ENCODE peak calls at places on chromosomes 4 and X, in six cellular contexts. Q is psoas muscle; K is fibroblast of lung; M is breast epithelium; Z is naive thymus-derived CD4-positive, alpha-beta T cell; T is Panc1. L is an unnamed sample. For H3K36me3, the result is how much of the 10 kb centered on the place peaks cover.

GRCh38 chr4:188869581-188869980 is 730.3 kb downstream of the TRIML1 start:
- DNase-seq in Q (no peak), K (peak), M (no peak), Z (no peak), T (no peak), L (no peak)

GRCh38 chr4:90318208-90318607 is 191.0 kb downstream of the CCSER1 start:
- DNase-seq in Q (no peak), K (peak), M (no peak), Z (no peak), T (peak), L (no peak)

GRCh38 chr4:86653237-86653865 is 59.2 kb downstream of the PTPN13 start:
- DNase-seq in Q (no peak), K (no peak), M (no peak), Z (no peak), T (no peak), L (no peak)

GRCh38 chr4:157014621-157015591 is 43.3 kb upstream of the PDGFC start:
- DNase-seq in Q (no peak), K (peak), M (no peak), Z (no peak), T (no peak), L (no peak)

GRCh38 chr4:181281451-181281850 is 961.8 kb upstream of the TENM3 start:
- DNase-seq in Q (no peak), K (no peak), M (no peak), Z (no peak), T (no peak), L (no peak)

GRCh38 chr4:8008391-8008790 is 68.7 kb upstream of the AFAP1 start:
- DNase-seq in Q (no peak), K (no peak), M (no peak), Z (no peak), T (no peak), L (no peak)

GRCh38 chr4:147516133-147516532 is 35.2 kb downstream of the EDNRA start:
- DNase-seq in Q (no peak), K (no peak), M (no peak), Z (no peak), T (no peak), L (no peak)

GRCh38 chrX:109936598-109936997 is 66.3 kb upstream of the TMEM164 start:
- DNase-seq in Q (no peak), K (no peak), M (no peak), Z (no peak), T (no peak), L (no peak)

GRCh38 chr4:123787710-123788109 is 391.1 kb downstream of the SPRY1 start:
- DNase-seq in Q (no peak), K (no peak), M (no peak), Z (no peak), T (no peak), L (no peak)

GRCh38 chr4:41067369-41067768 is 147.0 kb downstream of the APBB2 start:
- DNase-seq in Q (no peak), K (peak), M (no peak), Z (no peak), T (no peak), L (no peak)

GRCh38 chr4:16264798-16265197 is 38.5 kb upstream of the TAPT1 start:
- DNase-seq in Q (no peak), K (peak), M (no peak), Z (peak), T (no peak), L (no peak)

GRCh38 chr4:73918058-73918457 is 48.9 kb downstream of the CXCL1 start:
- DNase-seq in Q (no peak), K (no peak), M (no peak), Z (no peak), T (no peak), L (no peak)

GRCh38 chrX:46446727-46447378 is 98.4 kb downstream of the ZNF674 start:
- DNase-seq in Q (peak), K (peak), M (peak), Z (peak), T (peak), L (peak)

GRCh38 chr4:31949045-31949444 is 1228.9 kb downstream of the PCDH7 start:
- DNase-seq in Q (no peak), K (no peak), M (no peak), Z (no peak), T (no peak), L (no peak)

GRCh38 chr4:185665655-185666054 is 130.3 kb upstream of the PDLIM3 start:
- DNase-seq in Q (no peak), K (no peak), M (no peak), Z (no peak), T (no peak), L (no peak)

GRCh38 chrX:24097741-24098140 is 43.0 kb downstream of the EIF2S3 start:
- DNase-seq in Q (no peak), K (peak), M (no peak), Z (no peak), T (no peak), L (no peak)

GRCh38 chr4:110902500-110902899 is 279.6 kb upstream of the PITX2 start:
- DNase-seq in Q (no peak), K (no peak), M (no peak), Z (no peak), T (no peak), L (no peak)

GRCh38 chr4:8164194-8164565 is 5.6 kb upstream of the ABLIM2 start:
- DNase-seq in Q (peak), K (no peak), M (no peak), Z (no peak), T (no peak), L (no peak)

GRCh38 chr4:153114771-153115321 is 89.4 kb upstream of the TRIM2 start:
- DNase-seq in Q (no peak), K (peak), M (no peak), Z (peak), T (peak), L (no peak)

GRCh38 chr4:105551968-105552746 is at the start of gene ARHGEF38:
- DNase-seq in Q (no peak), K (peak), M (peak), Z (no peak), T (no peak), L (no peak)

GRCh38 chrX:36218801-36219200 is 299.3 kb downstream of the CFAP47 start:
- DNase-seq in Q (no peak), K (no peak), M (no peak), Z (no peak), T (no peak), L (no peak)

GRCh38 chr4:26413595-26413994 is 76.7 kb downstream of the CCKAR start:
- DNase-seq in Q (no peak), K (no peak), M (no peak), Z (no peak), T (no peak), L (no peak)

GRCh38 chr4:175339100-175339707 is 421.0 kb downstream of the ADAM29 start:
- DNase-seq in Q (no peak), K (peak), M (no peak), Z (no peak), T (no peak), L (no peak)

GRCh38 chr4:3872834-3873313 is 106.7 kb downstream of the ADRA2C start:
- DNase-seq in Q (no peak), K (no peak), M (no peak), Z (no peak), T (no peak), L (no peak)

GRCh38 chr4:57404463-57404862 is 294.3 kb upstream of the IGFBP7 start:
- DNase-seq in Q (no peak), K (no peak), M (no peak), Z (no peak), T (no peak), L (no peak)

GRCh38 chrX:110226931-110227330 is 91.0 kb downstream of the AMMECR1 start:
- DNase-seq in Q (no peak), K (no peak), M (no peak), Z (no peak), T (no peak), L (no peak)

GRCh38 chr4:138821321-138821720 is 194.3 kb upstream of the NOCT start:
- DNase-seq in Q (no peak), K (no peak), M (no peak), Z (no peak), T (no peak), L (no peak)

GRCh38 chrX:136046295-136046894 is 61.2 kb downstream of the SLC9A6 start:
- DNase-seq in Q (no peak), K (peak), M (no peak), Z (no peak), T (no peak), L (no peak)
- H3K27ac ChIP-seq in Q (no peak), K (no peak), M (no peak), Z (no peak), T (no peak), L (no peak)

DNA sequence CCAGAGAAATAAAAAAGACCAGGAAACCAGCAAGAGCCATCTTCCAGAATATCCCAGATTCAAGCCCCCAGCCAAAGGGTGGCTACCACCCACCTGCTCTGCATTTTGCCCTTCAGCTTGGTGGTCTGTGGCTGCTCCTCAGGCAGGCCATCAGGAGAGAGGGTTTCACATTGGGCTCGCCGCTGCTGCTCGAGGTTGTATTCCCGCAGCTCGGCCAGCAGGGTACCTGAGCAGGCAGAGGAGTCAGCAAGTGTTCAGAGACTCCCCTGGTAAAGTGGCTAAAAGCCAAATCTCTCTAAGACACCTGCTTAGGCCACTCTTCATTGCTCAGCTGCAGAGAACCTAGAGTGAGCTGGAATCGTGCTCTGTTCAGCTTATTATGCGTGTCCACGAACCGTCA is 110.8 kb upstream of the HSD17B10 start:
- DNase-seq in Q (no peak), K (no peak), M (no peak), Z (no peak), T (no peak), L (no peak)
- H3K36me3 ChIP-seq in Q (half or more), K (under half), M (under half), Z (half or more), T (under half), L (under half)

GRCh38 chr4:187004628-187005027 is 281.0 kb upstream of the FAT1 start:
- DNase-seq in Q (no peak), K (no peak), M (no peak), Z (no peak), T (no peak), L (no peak)

GRCh38 chr4:186999676-187000075 is 276.0 kb upstream of the FAT1 start:
- DNase-seq in Q (no peak), K (no peak), M (no peak), Z (no peak), T (no peak), L (no peak)

GRCh38 chr4:187006189-187006618 is 282.5 kb upstream of the FAT1 start:
- DNase-seq in Q (no peak), K (peak), M (no peak), Z (no peak), T (no peak), L (no peak)

GRCh38 chr4:187000281-187000680 is 276.6 kb upstream of the FAT1 start:
- DNase-seq in Q (no peak), K (no peak), M (no peak), Z (no peak), T (no peak), L (no peak)
- H3K27ac ChIP-seq in Q (no peak), K (no peak), M (no peak), Z (no peak), T (no peak), L (no peak)

DNA sequence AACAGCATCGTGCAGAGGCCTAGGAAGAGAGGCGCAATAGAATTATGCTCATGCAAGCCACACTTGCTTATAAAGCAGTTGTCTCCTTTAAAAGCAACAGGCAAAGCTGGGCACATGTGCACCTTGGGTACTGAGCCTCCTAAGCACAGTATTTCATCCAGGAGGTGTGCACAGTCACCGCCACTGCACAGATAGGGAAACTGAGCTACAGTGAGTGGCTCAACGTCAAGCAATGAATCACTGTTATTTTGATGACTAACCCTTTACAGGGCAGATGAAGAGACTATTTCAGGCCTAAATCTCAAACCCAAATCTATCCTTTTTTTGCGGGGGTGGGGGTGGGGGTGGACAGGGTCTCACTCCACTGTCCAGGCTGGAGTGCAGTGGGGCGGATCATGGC is 42.3 kb downstream of the BCOR start:
- DNase-seq in Q (no peak), K (no peak), M (no peak), Z (no peak), T (no peak), L (no peak)
- H3K36me3 ChIP-seq in Q (half or more), K (under half), M (under half), Z (half or more), T (under half), L (under half)

GRCh38 chr4:82892467-82892802 is 1.5 kb upstream of the SEC31A start:
- DNase-seq in Q (no peak), K (no peak), M (no peak), Z (no peak), T (no peak), L (no peak)
- H3K27ac ChIP-seq in Q (no peak), K (peak), M (no peak), Z (peak), T (peak), L (peak)

GRCh38 chr4:6620891-6621555 is 19.5 kb upstream of the MRFAP1 start:
- DNase-seq in Q (no peak), K (no peak), M (no peak), Z (no peak), T (no peak), L (no peak)

GRCh38 chr4:6621556-6621927 is 18.9 kb upstream of the MRFAP1 start:
- DNase-seq in Q (no peak), K (no peak), M (no peak), Z (no peak), T (no peak), L (no peak)

GRCh38 chr4:6619116-6619465 is 21.4 kb upstream of the MRFAP1 start:
- DNase-seq in Q (no peak), K (no peak), M (no peak), Z (no peak), T (no peak), L (no peak)

GRCh38 chr4:6619466-6620255 is 20.8 kb upstream of the MRFAP1 start:
- DNase-seq in Q (no peak), K (no peak), M (no peak), Z (no peak), T (no peak), L (no peak)

DNA sequence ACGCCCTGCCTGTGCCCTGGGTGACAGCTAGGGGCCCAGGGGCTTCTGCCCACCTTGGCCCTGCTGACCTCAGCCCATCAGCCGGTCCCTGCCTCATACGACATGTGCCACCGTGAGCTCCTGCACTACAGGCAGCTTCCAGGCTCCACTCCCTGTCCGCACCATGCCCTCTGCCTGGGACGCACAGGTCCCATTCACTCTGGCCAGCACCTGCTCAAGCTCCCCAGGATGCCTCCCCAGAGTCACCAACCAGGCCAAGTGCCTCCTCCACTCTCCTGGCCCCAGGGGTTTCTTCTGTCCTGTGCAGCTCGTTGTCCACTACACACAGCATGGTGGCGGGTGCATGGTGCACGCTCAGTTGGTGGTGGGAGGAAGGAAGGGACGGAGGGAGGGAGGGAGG is 20.2 kb upstream of the MRFAP1 start:
- DNase-seq in Q (no peak), K (no peak), M (no peak), Z (no peak), T (no peak), L (no peak)
- H3K36me3 ChIP-seq in Q (under half), K (under half), M (under half), Z (half or more), T (under half), L (under half)

L was measured in thoracic aorta.